ENCODE peak calls at places on chromosomes 12 and 14, in six cellular contexts. One of them, this sample, is unnamed.

GRCh38 chr14:100383727-100384158 is 60.6 kb downstream of the SLC25A47 start:
- DNase-seq in nephron progenitor cell: peak; percentile 74
- DNase-seq in GM12865: peak; percentile 65
- DNase-seq in left ventricle myocardium inferior: peak; percentile 53
- DNase-seq in CD8-positive, alpha-beta T cell: peak; percentile 38
- DNase-seq in ovary: peak; percentile 36
- DNase-seq in this sample: peak; percentile 69

GRCh38 chr14:99910337-99911268 is 117.4 kb downstream of the EML1 start:
- DNase-seq in nephron progenitor cell: no peak
- DNase-seq in GM12865: no peak
- DNase-seq in left ventricle myocardium inferior: no peak
- DNase-seq in CD8-positive, alpha-beta T cell: no peak
- DNase-seq in ovary: no peak
- DNase-seq in this sample: peak; percentile 62

GRCh38 chr12:112191840-112192321 is 66.5 kb downstream of the TRAFD1 start:
- DNase-seq in nephron progenitor cell: no peak
- DNase-seq in GM12865: no peak
- DNase-seq in left ventricle myocardium inferior: no peak
- DNase-seq in CD8-positive, alpha-beta T cell: no peak
- DNase-seq in ovary: no peak
- DNase-seq in this sample: peak; percentile 46

GRCh38 chr12:89833337-89834252 is 125.0 kb upstream of the ATP2B1 start:
- DNase-seq in nephron progenitor cell: no peak
- DNase-seq in GM12865: no peak
- DNase-seq in left ventricle myocardium inferior: no peak
- DNase-seq in CD8-positive, alpha-beta T cell: no peak
- DNase-seq in ovary: no peak
- DNase-seq in this sample: no peak

GRCh38 chr14:75454963-75455546 is 27.2 kb downstream of the JDP2 start:
- DNase-seq in nephron progenitor cell: no peak
- DNase-seq in GM12865: peak; percentile 44
- DNase-seq in left ventricle myocardium inferior: peak; percentile 68
- DNase-seq in CD8-positive, alpha-beta T cell: no peak
- DNase-seq in ovary: peak; percentile 78
- DNase-seq in this sample: peak; percentile 78

GRCh38 chr12:30706476-30706875 is 10.8 kb upstream of the IPO8 start:
- DNase-seq in nephron progenitor cell: no peak
- DNase-seq in GM12865: no peak
- DNase-seq in left ventricle myocardium inferior: no peak
- DNase-seq in CD8-positive, alpha-beta T cell: no peak
- DNase-seq in ovary: no peak
- DNase-seq in this sample: no peak

GRCh38 chr14:69699743-69700309 is 67.1 kb upstream of the SRSF5 start:
- DNase-seq in nephron progenitor cell: no peak
- DNase-seq in GM12865: no peak
- DNase-seq in left ventricle myocardium inferior: no peak
- DNase-seq in CD8-positive, alpha-beta T cell: no peak
- DNase-seq in ovary: no peak
- DNase-seq in this sample: no peak

GRCh38 chr14:101504096-101504948 is 57.0 kb upstream of the DIO3 start:
- DNase-seq in nephron progenitor cell: no peak
- DNase-seq in GM12865: no peak
- DNase-seq in left ventricle myocardium inferior: no peak
- DNase-seq in CD8-positive, alpha-beta T cell: no peak
- DNase-seq in ovary: peak; percentile 8
- DNase-seq in this sample: no peak

GRCh38 chr14:68814376-68815287 is 21.8 kb upstream of the ZFP36L1 start:
- DNase-seq in nephron progenitor cell: peak; percentile 65
- DNase-seq in GM12865: peak; percentile 82
- DNase-seq in left ventricle myocardium inferior: no peak
- DNase-seq in CD8-positive, alpha-beta T cell: no peak
- DNase-seq in ovary: peak; percentile 60
- DNase-seq in this sample: peak; percentile 53

GRCh38 chr12:27965411-27965810 is 7.1 kb downstream of the PTHLH start:
- DNase-seq in nephron progenitor cell: no peak
- DNase-seq in GM12865: no peak
- DNase-seq in left ventricle myocardium inferior: no peak
- DNase-seq in CD8-positive, alpha-beta T cell: no peak
- DNase-seq in ovary: no peak
- DNase-seq in this sample: no peak

GRCh38 chr14:105212541-105213305 is 31.6 kb upstream of the NUDT14 start:
- DNase-seq in nephron progenitor cell: no peak
- DNase-seq in GM12865: no peak
- DNase-seq in left ventricle myocardium inferior: no peak
- DNase-seq in CD8-positive, alpha-beta T cell: no peak
- DNase-seq in ovary: no peak
- DNase-seq in this sample: no peak

GRCh38 chr12:111446044-111446581 is 40.4 kb downstream of the SH2B3 start:
- DNase-seq in nephron progenitor cell: no peak
- DNase-seq in GM12865: peak; percentile 2
- DNase-seq in left ventricle myocardium inferior: no peak
- DNase-seq in CD8-positive, alpha-beta T cell: no peak
- DNase-seq in ovary: peak; percentile 55
- DNase-seq in this sample: peak; percentile 75

GRCh38 chr12:31491819-31492598 is 98.9 kb downstream of the DENND5B start:
- DNase-seq in nephron progenitor cell: no peak
- DNase-seq in GM12865: no peak
- DNase-seq in left ventricle myocardium inferior: no peak
- DNase-seq in CD8-positive, alpha-beta T cell: no peak
- DNase-seq in ovary: no peak
- DNase-seq in this sample: peak; percentile 83

GRCh38 chr14:24165785-24166184 is 4.7 kb downstream of the IRF9 start:
- DNase-seq in nephron progenitor cell: no peak
- DNase-seq in GM12865: no peak
- DNase-seq in left ventricle myocardium inferior: no peak
- DNase-seq in CD8-positive, alpha-beta T cell: no peak
- DNase-seq in ovary: no peak
- DNase-seq in this sample: no peak

GRCh38 chr12:15700595-15700994 is 88.6 kb downstream of the EPS8 start:
- DNase-seq in nephron progenitor cell: no peak
- DNase-seq in GM12865: peak; percentile 64
- DNase-seq in left ventricle myocardium inferior: no peak
- DNase-seq in CD8-positive, alpha-beta T cell: no peak
- DNase-seq in ovary: no peak
- DNase-seq in this sample: peak; percentile 94

GRCh38 chr14:92599786-92600185 is 86.2 kb downstream of the RIN3 start:
- DNase-seq in nephron progenitor cell: no peak
- DNase-seq in GM12865: no peak
- DNase-seq in left ventricle myocardium inferior: no peak
- DNase-seq in CD8-positive, alpha-beta T cell: no peak
- DNase-seq in ovary: no peak
- DNase-seq in this sample: no peak

GRCh38 chr14:100654814-100655795 is 67.9 kb upstream of the BEGAIN start:
- DNase-seq in nephron progenitor cell: peak; percentile 67
- DNase-seq in GM12865: peak; percentile 33
- DNase-seq in left ventricle myocardium inferior: no peak
- DNase-seq in CD8-positive, alpha-beta T cell: no peak
- DNase-seq in ovary: no peak
- DNase-seq in this sample: no peak

GRCh38 chr14:68592948-68593347 is 199.9 kb downstream of the ZFP36L1 start:
- DNase-seq in nephron progenitor cell: no peak
- DNase-seq in GM12865: no peak
- DNase-seq in left ventricle myocardium inferior: no peak
- DNase-seq in CD8-positive, alpha-beta T cell: no peak
- DNase-seq in ovary: no peak
- DNase-seq in this sample: no peak

GRCh38 chr12:25420116-25420515 is 133.0 kb downstream of the LMNTD1 start:
- DNase-seq in nephron progenitor cell: no peak
- DNase-seq in GM12865: no peak
- DNase-seq in left ventricle myocardium inferior: no peak
- DNase-seq in CD8-positive, alpha-beta T cell: no peak
- DNase-seq in ovary: no peak
- DNase-seq in this sample: no peak

GRCh38 chr12:106417926-106418910 is 60.7 kb downstream of the POLR3B start:
- DNase-seq in nephron progenitor cell: no peak
- DNase-seq in GM12865: no peak
- DNase-seq in left ventricle myocardium inferior: no peak
- DNase-seq in CD8-positive, alpha-beta T cell: no peak
- DNase-seq in ovary: peak; percentile 16
- DNase-seq in this sample: peak; percentile 88

GRCh38 chr14:63039800-63040380 is 5.4 kb downstream of the KCNH5 start:
- DNase-seq in nephron progenitor cell: peak; percentile 16
- DNase-seq in GM12865: peak; percentile 10
- DNase-seq in left ventricle myocardium inferior: no peak
- DNase-seq in CD8-positive, alpha-beta T cell: no peak
- DNase-seq in ovary: no peak
- DNase-seq in this sample: peak; percentile 84

GRCh38 chr12:100106861-100107260 is 35.8 kb downstream of the BLTP3B start:
- DNase-seq in nephron progenitor cell: no peak
- DNase-seq in GM12865: no peak
- DNase-seq in left ventricle myocardium inferior: no peak
- DNase-seq in CD8-positive, alpha-beta T cell: no peak
- DNase-seq in ovary: no peak
- DNase-seq in this sample: no peak

GRCh38 chr14:76456200-76456599 is 80.3 kb downstream of the ESRRB start:
- DNase-seq in nephron progenitor cell: peak; percentile 65
- DNase-seq in GM12865: peak; percentile 57
- DNase-seq in left ventricle myocardium inferior: no peak
- DNase-seq in CD8-positive, alpha-beta T cell: no peak
- DNase-seq in ovary: no peak
- DNase-seq in this sample: peak; percentile 34

GRCh38 chr12:46659032-46659703 is 166.6 kb downstream of the SLC38A4 start:
- DNase-seq in nephron progenitor cell: no peak
- DNase-seq in GM12865: no peak
- DNase-seq in left ventricle myocardium inferior: no peak
- DNase-seq in CD8-positive, alpha-beta T cell: no peak
- DNase-seq in ovary: no peak
- DNase-seq in this sample: peak; percentile 22

GRCh38 chr12:6548556-6549378 is 7.1 kb downstream of the IFFO1 start:
- DNase-seq in nephron progenitor cell: no peak
- DNase-seq in GM12865: no peak
- DNase-seq in left ventricle myocardium inferior: no peak
- DNase-seq in CD8-positive, alpha-beta T cell: no peak
- DNase-seq in ovary: no peak
- DNase-seq in this sample: peak; percentile 83

GRCh38 chr14:42671636-42672035 is 1065.0 kb downstream of the LRFN5 start:
- DNase-seq in nephron progenitor cell: no peak
- DNase-seq in GM12865: no peak
- DNase-seq in left ventricle myocardium inferior: no peak
- DNase-seq in CD8-positive, alpha-beta T cell: no peak
- DNase-seq in ovary: no peak
- DNase-seq in this sample: peak; percentile 6

GRCh38 chr14:102089621-102090343 is 2.9 kb upstream of the HSP90AA1 start:
- DNase-seq in nephron progenitor cell: no peak
- DNase-seq in GM12865: no peak
- DNase-seq in left ventricle myocardium inferior: no peak
- DNase-seq in CD8-positive, alpha-beta T cell: no peak
- DNase-seq in ovary: no peak
- DNase-seq in this sample: no peak

GRCh38 chr14:24431569-24432258 is 2.0 kb downstream of the KHNYN start:
- DNase-seq in nephron progenitor cell: peak; percentile 91
- DNase-seq in GM12865: peak; percentile 96
- DNase-seq in left ventricle myocardium inferior: peak; percentile 88
- DNase-seq in CD8-positive, alpha-beta T cell: peak; percentile 77
- DNase-seq in ovary: peak; percentile 90
- DNase-seq in this sample: peak; percentile 96

GRCh38 chr12:115983226-115983798 is 294.2 kb downstream of the MED13L start:
- DNase-seq in nephron progenitor cell: peak; percentile 15
- DNase-seq in GM12865: peak; percentile 5
- DNase-seq in left ventricle myocardium inferior: no peak
- DNase-seq in CD8-positive, alpha-beta T cell: no peak
- DNase-seq in ovary: no peak
- DNase-seq in this sample: no peak
- TF ChIP-seq CTCF in nephron progenitor cell: no peak
- TF ChIP-seq CTCF in GM12865: peak; percentile 4
- TF ChIP-seq CTCF in left ventricle myocardium inferior: peak; percentile 40
- TF ChIP-seq CTCF in CD8-positive, alpha-beta T cell: no peak
- TF ChIP-seq CTCF in ovary: no peak
- TF ChIP-seq CTCF in this sample: peak; percentile 34

GRCh38 chr12:2004113-2004929 is at the start of gene DCP1B:
- DNase-seq in nephron progenitor cell: peak; percentile 98
- DNase-seq in GM12865: peak; percentile 97
- DNase-seq in left ventricle myocardium inferior: peak; percentile 95
- DNase-seq in CD8-positive, alpha-beta T cell: peak; percentile 83
- DNase-seq in ovary: peak; percentile 96
- DNase-seq in this sample: peak; percentile 98
- TF ChIP-seq CTCF in nephron progenitor cell: no peak
- TF ChIP-seq CTCF in GM12865: no peak
- TF ChIP-seq CTCF in left ventricle myocardium inferior: no peak
- TF ChIP-seq CTCF in CD8-positive, alpha-beta T cell: no peak
- TF ChIP-seq CTCF in ovary: no peak
- TF ChIP-seq CTCF in this sample: no peak

GRCh38 chr12:44873898-44874297 is 2.2 kb downstream of the NELL2 start:
- DNase-seq in nephron progenitor cell: no peak
- DNase-seq in GM12865: no peak
- DNase-seq in left ventricle myocardium inferior: no peak
- DNase-seq in CD8-positive, alpha-beta T cell: no peak
- DNase-seq in ovary: no peak
- DNase-seq in this sample: peak; percentile 4
- TF ChIP-seq CTCF in nephron progenitor cell: peak; percentile 27
- TF ChIP-seq CTCF in GM12865: no peak
- TF ChIP-seq CTCF in left ventricle myocardium inferior: no peak
- TF ChIP-seq CTCF in CD8-positive, alpha-beta T cell: peak; percentile 58
- TF ChIP-seq CTCF in ovary: no peak
- TF ChIP-seq CTCF in this sample: no peak

DNA sequence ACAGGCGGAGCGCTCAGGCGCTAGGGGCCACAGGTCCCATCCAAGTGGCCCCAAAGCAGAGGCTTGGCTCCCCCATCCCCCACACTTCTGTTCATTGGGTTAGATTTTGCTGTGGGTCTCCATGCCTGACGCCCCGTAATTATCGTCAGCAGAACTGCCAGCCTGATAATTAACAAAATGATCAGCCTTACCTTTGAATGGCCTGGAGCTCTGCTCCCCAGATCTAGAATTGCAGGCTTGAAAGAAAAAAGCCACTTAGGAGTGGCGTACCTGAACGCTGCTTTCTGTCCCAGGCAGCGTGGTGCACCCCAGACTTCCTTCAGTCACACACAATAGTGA is 28.7 kb upstream of the LRP1-AS start:
- DNase-seq in nephron progenitor cell: no peak
- DNase-seq in GM12865: no peak
- DNase-seq in left ventricle myocardium inferior: no peak
- DNase-seq in CD8-positive, alpha-beta T cell: no peak
- DNase-seq in ovary: no peak
- DNase-seq in this sample: no peak
- TF ChIP-seq CTCF in nephron progenitor cell: no peak
- TF ChIP-seq CTCF in GM12865: no peak
- TF ChIP-seq CTCF in left ventricle myocardium inferior: peak; percentile 34
- TF ChIP-seq CTCF in CD8-positive, alpha-beta T cell: no peak
- TF ChIP-seq CTCF in ovary: no peak
- TF ChIP-seq CTCF in this sample: no peak

This sample was measured in fibroblast of pulmonary artery.